ENCODE peak calls at places on chromosomes 7 and 10, in six cellular contexts. One of them, this sample, is unnamed. For H3K9me3, the result is how much of the 10 kb centered on the place peaks cover.

GRCh38 chr7:74092321-74092963 is 8.8 kb downstream of the LIMK1 start:
- DNase-seq in cardiac muscle cell: no peak
- DNase-seq in lower lobe of right lung: peak
- DNase-seq in CD4-positive, alpha-beta T cell: no peak
- DNase-seq in spleen: peak
- DNase-seq in uterus: no peak
- DNase-seq in this sample: peak

GRCh38 chr7:112001089-112001826 is 204.9 kb downstream of the DOCK4 start:
- DNase-seq in lower lobe of right lung: no peak
- DNase-seq in uterus: no peak
- DNase-seq in CD4-positive, alpha-beta T cell: no peak
- DNase-seq in cardiac muscle cell: peak
- DNase-seq in spleen: no peak
- DNase-seq in this sample: no peak

GRCh38 chr7:47771990-47772360 is 176.3 kb downstream of the PKD1L1 start:
- DNase-seq in cardiac muscle cell: no peak
- DNase-seq in lower lobe of right lung: no peak
- DNase-seq in spleen: no peak
- DNase-seq in uterus: no peak
- DNase-seq in CD4-positive, alpha-beta T cell: no peak
- DNase-seq in this sample: no peak

GRCh38 chr7:111741811-111742240 is 179.5 kb upstream of the IMMP2L start:
- DNase-seq in CD4-positive, alpha-beta T cell: peak
- DNase-seq in spleen: no peak
- DNase-seq in lower lobe of right lung: peak
- DNase-seq in uterus: peak
- DNase-seq in cardiac muscle cell: peak
- DNase-seq in this sample: peak

GRCh38 chr10:71302874-71303568 is 16.0 kb upstream of the SLC29A3 start:
- DNase-seq in lower lobe of right lung: peak
- DNase-seq in spleen: no peak
- DNase-seq in uterus: no peak
- DNase-seq in cardiac muscle cell: peak
- DNase-seq in CD4-positive, alpha-beta T cell: no peak
- DNase-seq in this sample: peak

GRCh38 chr7:12030116-12030515 is 181.0 kb upstream of the TMEM106B start:
- DNase-seq in cardiac muscle cell: no peak
- DNase-seq in lower lobe of right lung: no peak
- DNase-seq in uterus: no peak
- DNase-seq in spleen: no peak
- DNase-seq in CD4-positive, alpha-beta T cell: no peak
- DNase-seq in this sample: peak

GRCh38 chr10:60299961-60300883 is 89.5 kb downstream of the ANK3 start:
- DNase-seq in uterus: no peak
- DNase-seq in spleen: no peak
- DNase-seq in lower lobe of right lung: no peak
- DNase-seq in cardiac muscle cell: peak
- DNase-seq in CD4-positive, alpha-beta T cell: no peak
- DNase-seq in this sample: peak

GRCh38 chr7:1925349-1925748 is 255.3 kb downstream of the ELFN1 start:
- DNase-seq in cardiac muscle cell: no peak
- DNase-seq in spleen: peak
- DNase-seq in lower lobe of right lung: peak
- DNase-seq in uterus: no peak
- DNase-seq in CD4-positive, alpha-beta T cell: no peak
- DNase-seq in this sample: no peak

GRCh38 chr7:116240021-116240659 is 29.8 kb downstream of the TES start:
- DNase-seq in uterus: no peak
- DNase-seq in CD4-positive, alpha-beta T cell: no peak
- DNase-seq in lower lobe of right lung: no peak
- DNase-seq in spleen: no peak
- DNase-seq in cardiac muscle cell: no peak
- DNase-seq in this sample: no peak

GRCh38 chr7:37118029-37118428 is 330.6 kb downstream of the ELMO1 start:
- DNase-seq in CD4-positive, alpha-beta T cell: no peak
- DNase-seq in uterus: no peak
- DNase-seq in spleen: no peak
- DNase-seq in lower lobe of right lung: no peak
- DNase-seq in cardiac muscle cell: no peak
- DNase-seq in this sample: no peak

GRCh38 chr10:91514025-91514424 is 103.9 kb downstream of the HECTD2 start:
- DNase-seq in lower lobe of right lung: no peak
- DNase-seq in cardiac muscle cell: no peak
- DNase-seq in uterus: no peak
- DNase-seq in CD4-positive, alpha-beta T cell: no peak
- DNase-seq in spleen: no peak
- DNase-seq in this sample: no peak

GRCh38 chr7:123499211-123499968 is 35.0 kb downstream of the IQUB start:
- DNase-seq in spleen: no peak
- DNase-seq in lower lobe of right lung: no peak
- DNase-seq in cardiac muscle cell: peak
- DNase-seq in CD4-positive, alpha-beta T cell: no peak
- DNase-seq in uterus: no peak
- DNase-seq in this sample: no peak

GRCh38 chr7:11450246-11450645 is 381.8 kb downstream of the THSD7A start:
- DNase-seq in spleen: no peak
- DNase-seq in lower lobe of right lung: no peak
- DNase-seq in CD4-positive, alpha-beta T cell: no peak
- DNase-seq in cardiac muscle cell: peak
- DNase-seq in uterus: no peak
- DNase-seq in this sample: no peak

GRCh38 chr10:32139223-32140073 is 83.2 kb upstream of the KIF5B start:
- DNase-seq in cardiac muscle cell: peak
- DNase-seq in CD4-positive, alpha-beta T cell: no peak
- DNase-seq in lower lobe of right lung: peak
- DNase-seq in uterus: peak
- DNase-seq in spleen: peak
- DNase-seq in this sample: peak

GRCh38 chr10:96890172-96890513 is 58.0 kb downstream of the LCOR start:
- DNase-seq in cardiac muscle cell: no peak
- DNase-seq in spleen: no peak
- DNase-seq in CD4-positive, alpha-beta T cell: no peak
- DNase-seq in lower lobe of right lung: no peak
- DNase-seq in uterus: no peak
- DNase-seq in this sample: no peak

GRCh38 chr10:59536151-59536550 is 173.5 kb downstream of the SLC16A9 start:
- DNase-seq in CD4-positive, alpha-beta T cell: no peak
- DNase-seq in spleen: no peak
- DNase-seq in lower lobe of right lung: no peak
- DNase-seq in uterus: no peak
- DNase-seq in cardiac muscle cell: peak
- DNase-seq in this sample: peak

GRCh38 chr7:151058766-151059361 is 525 bp upstream of the SLC4A2 start:
- DNase-seq in spleen: peak
- DNase-seq in CD4-positive, alpha-beta T cell: no peak
- DNase-seq in cardiac muscle cell: peak
- DNase-seq in lower lobe of right lung: no peak
- DNase-seq in uterus: no peak
- DNase-seq in this sample: no peak

GRCh38 chr7:158410720-158411119 is 176.9 kb downstream of the PTPRN2 start:
- DNase-seq in cardiac muscle cell: no peak
- DNase-seq in spleen: peak
- DNase-seq in lower lobe of right lung: no peak
- DNase-seq in CD4-positive, alpha-beta T cell: no peak
- DNase-seq in uterus: no peak
- DNase-seq in this sample: no peak

GRCh38 chr10:89621438-89621837 is 23.6 kb downstream of the PANK1 start:
- DNase-seq in lower lobe of right lung: no peak
- DNase-seq in CD4-positive, alpha-beta T cell: no peak
- DNase-seq in cardiac muscle cell: no peak
- DNase-seq in spleen: no peak
- DNase-seq in uterus: no peak
- DNase-seq in this sample: no peak

GRCh38 chr10:89627863-89628262 is 17.2 kb downstream of the PANK1 start:
- DNase-seq in cardiac muscle cell: no peak
- DNase-seq in lower lobe of right lung: no peak
- DNase-seq in spleen: no peak
- DNase-seq in uterus: no peak
- DNase-seq in CD4-positive, alpha-beta T cell: no peak
- DNase-seq in this sample: no peak

GRCh38 chr10:89624020-89624419 is 21.0 kb downstream of the PANK1 start:
- DNase-seq in lower lobe of right lung: no peak
- DNase-seq in cardiac muscle cell: no peak
- DNase-seq in uterus: no peak
- DNase-seq in spleen: no peak
- DNase-seq in CD4-positive, alpha-beta T cell: no peak
- DNase-seq in this sample: no peak

GRCh38 chr10:89625041-89625765 is 19.8 kb downstream of the PANK1 start:
- DNase-seq in CD4-positive, alpha-beta T cell: no peak
- DNase-seq in lower lobe of right lung: no peak
- DNase-seq in cardiac muscle cell: no peak
- DNase-seq in uterus: no peak
- DNase-seq in spleen: no peak
- DNase-seq in this sample: no peak
- H3K9me3 ChIP-seq in CD4-positive, alpha-beta T cell: under half
- H3K9me3 ChIP-seq in lower lobe of right lung: under half
- H3K9me3 ChIP-seq in cardiac muscle cell: under half
- H3K9me3 ChIP-seq in uterus: under half
- H3K9me3 ChIP-seq in spleen: under half
- H3K9me3 ChIP-seq in this sample: under half

DNA sequence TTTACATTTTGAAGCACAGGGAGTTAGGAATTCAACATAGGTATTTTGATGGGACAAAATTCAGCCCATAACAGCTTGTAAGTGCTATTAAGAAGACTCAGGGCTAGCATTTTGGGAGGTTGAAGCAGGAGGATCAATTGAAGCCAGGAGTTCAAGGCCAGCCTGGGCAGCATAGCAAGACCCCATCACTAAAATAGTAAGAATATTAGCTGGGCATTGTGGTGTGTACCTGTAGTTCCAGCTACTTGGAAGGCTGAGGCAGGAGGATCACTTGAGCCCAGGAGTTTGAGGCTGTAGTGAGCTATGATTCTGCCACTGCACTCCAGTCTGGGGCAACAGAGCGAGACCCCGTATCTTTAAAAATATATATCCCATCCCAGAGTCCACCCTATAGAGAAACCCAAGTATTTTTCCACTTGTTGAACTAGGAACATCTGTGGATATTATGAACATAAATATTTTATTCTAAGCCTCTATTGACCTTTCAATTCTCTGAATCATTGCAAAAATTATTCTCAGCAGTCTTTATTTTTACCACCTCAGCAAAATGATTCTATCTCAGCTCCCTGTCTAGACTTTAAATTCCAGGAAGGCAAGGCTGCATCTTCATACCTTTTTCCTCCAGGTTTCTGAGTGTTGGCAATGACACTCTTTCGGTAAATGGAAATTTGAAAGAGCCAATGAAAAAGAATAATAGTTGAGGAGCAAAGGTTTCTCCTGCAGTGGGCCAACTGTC is 181.0 kb downstream of the GALNT17 start:
- DNase-seq in cardiac muscle cell: no peak
- DNase-seq in lower lobe of right lung: no peak
- DNase-seq in CD4-positive, alpha-beta T cell: no peak
- DNase-seq in spleen: no peak
- DNase-seq in uterus: no peak
- DNase-seq in this sample: no peak
- H3K9me3 ChIP-seq in cardiac muscle cell: under half
- H3K9me3 ChIP-seq in lower lobe of right lung: under half
- H3K9me3 ChIP-seq in CD4-positive, alpha-beta T cell: under half
- H3K9me3 ChIP-seq in spleen: under half
- H3K9me3 ChIP-seq in uterus: under half
- H3K9me3 ChIP-seq in this sample: under half

GRCh38 chr7:64277630-64278029 is 36.1 kb upstream of the ZNF736 start:
- DNase-seq in cardiac muscle cell: no peak
- DNase-seq in spleen: no peak
- DNase-seq in lower lobe of right lung: no peak
- DNase-seq in uterus: no peak
- DNase-seq in CD4-positive, alpha-beta T cell: no peak
- DNase-seq in this sample: no peak
- H3K9me3 ChIP-seq in cardiac muscle cell: under half
- H3K9me3 ChIP-seq in spleen: half or more
- H3K9me3 ChIP-seq in lower lobe of right lung: under half
- H3K9me3 ChIP-seq in uterus: under half
- H3K9me3 ChIP-seq in CD4-positive, alpha-beta T cell: under half
- H3K9me3 ChIP-seq in this sample: under half

GRCh38 chr7:6654842-6655610 is 17.9 kb downstream of the ZNF316 start:
- DNase-seq in CD4-positive, alpha-beta T cell: no peak
- DNase-seq in uterus: no peak
- DNase-seq in spleen: no peak
- DNase-seq in cardiac muscle cell: no peak
- DNase-seq in lower lobe of right lung: no peak
- DNase-seq in this sample: no peak
- H3K9me3 ChIP-seq in CD4-positive, alpha-beta T cell: under half
- H3K9me3 ChIP-seq in uterus: under half
- H3K9me3 ChIP-seq in spleen: under half
- H3K9me3 ChIP-seq in cardiac muscle cell: under half
- H3K9me3 ChIP-seq in lower lobe of right lung: under half
- H3K9me3 ChIP-seq in this sample: under half

GRCh38 chr10:124086787-124087671 is 6.4 kb downstream of the CHST15 start:
- DNase-seq in lower lobe of right lung: peak
- DNase-seq in cardiac muscle cell: no peak
- DNase-seq in uterus: no peak
- DNase-seq in spleen: no peak
- DNase-seq in CD4-positive, alpha-beta T cell: no peak
- DNase-seq in this sample: no peak

GRCh38 chr10:124089859-124090258 is 3.5 kb downstream of the CHST15 start:
- DNase-seq in lower lobe of right lung: no peak
- DNase-seq in spleen: peak
- DNase-seq in cardiac muscle cell: no peak
- DNase-seq in CD4-positive, alpha-beta T cell: no peak
- DNase-seq in uterus: no peak
- DNase-seq in this sample: no peak

GRCh38 chr10:124090630-124091209 is 2.7 kb downstream of the CHST15 start:
- DNase-seq in cardiac muscle cell: no peak
- DNase-seq in CD4-positive, alpha-beta T cell: no peak
- DNase-seq in uterus: no peak
- DNase-seq in spleen: no peak
- DNase-seq in lower lobe of right lung: peak
- DNase-seq in this sample: no peak

GRCh38 chr10:124087672-124088634 is 5.4 kb downstream of the CHST15 start:
- DNase-seq in uterus: no peak
- DNase-seq in spleen: no peak
- DNase-seq in cardiac muscle cell: no peak
- DNase-seq in lower lobe of right lung: peak
- DNase-seq in CD4-positive, alpha-beta T cell: no peak
- DNase-seq in this sample: no peak

GRCh38 chr10:124088944-124089343 is 4.5 kb downstream of the CHST15 start:
- DNase-seq in uterus: no peak
- DNase-seq in lower lobe of right lung: no peak
- DNase-seq in CD4-positive, alpha-beta T cell: no peak
- DNase-seq in spleen: no peak
- DNase-seq in cardiac muscle cell: no peak
- DNase-seq in this sample: no peak
- H3K9me3 ChIP-seq in uterus: under half
- H3K9me3 ChIP-seq in lower lobe of right lung: under half
- H3K9me3 ChIP-seq in CD4-positive, alpha-beta T cell: under half
- H3K9me3 ChIP-seq in spleen: under half
- H3K9me3 ChIP-seq in cardiac muscle cell: under half
- H3K9me3 ChIP-seq in this sample: under half

DNA sequence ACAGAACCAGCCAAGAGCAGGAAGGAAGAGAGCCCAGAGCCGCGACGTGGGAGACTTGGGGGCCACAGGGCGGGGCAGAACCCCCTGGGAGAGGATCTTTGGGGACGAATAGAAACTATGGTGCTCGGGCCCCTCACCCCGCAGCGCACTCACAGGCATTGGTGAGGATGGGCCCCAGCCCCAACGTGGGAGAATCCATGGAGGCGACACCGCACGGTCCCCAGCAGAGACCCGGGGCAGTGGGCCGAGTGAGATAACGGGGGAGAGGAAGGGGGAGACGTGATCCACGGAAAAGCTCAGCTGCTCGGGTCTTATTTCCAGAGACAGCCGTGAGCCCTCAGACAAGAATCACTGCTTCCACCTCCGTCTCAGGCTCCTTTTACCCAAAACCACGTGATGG is 222.4 kb downstream of the TCERG1L start:
- DNase-seq in CD4-positive, alpha-beta T cell: no peak
- DNase-seq in lower lobe of right lung: no peak
- DNase-seq in uterus: no peak
- DNase-seq in spleen: peak
- DNase-seq in cardiac muscle cell: no peak
- DNase-seq in this sample: no peak
- H3K9me3 ChIP-seq in CD4-positive, alpha-beta T cell: under half
- H3K9me3 ChIP-seq in lower lobe of right lung: under half
- H3K9me3 ChIP-seq in uterus: under half
- H3K9me3 ChIP-seq in spleen: under half
- H3K9me3 ChIP-seq in cardiac muscle cell: under half
- H3K9me3 ChIP-seq in this sample: under half

This sample was measured in SJCRH30.